ENCODE peak calls at places on chromosomes 1 and 21, in six cellular contexts. Y is fibroblast of lung; V is CD8-positive, alpha-beta T cell; N is fibroblast of pulmonary artery; F is AG04449; C is Peyer's patch. L is an unnamed sample.
A peak's percentile ranks its signal among the peaks of the same experiment; 100 is the strongest.

GRCh38 chr1:113950908-113951307 is 21.8 kb downstream of the HIPK1 start:
- DNase-seq in F (no peak), V (no peak), N (no peak), Y (no peak), C (no peak), L (no peak)

GRCh38 chr1:33387512-33388079 is 43.3 kb downstream of the PHC2 start:
- DNase-seq in F (peak; percentile 95), C (no peak), Y (peak; percentile 79), V (no peak), N (peak; percentile 83), L (no peak)

GRCh38 chr1:206856674-206857464 is 8.6 kb upstream of the IL20 start:
- DNase-seq in F (no peak), N (no peak), V (peak; percentile 16), Y (no peak), C (no peak), L (no peak)

GRCh38 chr1:238474263-238474662 is 583.5 kb upstream of the ZP4 start:
- DNase-seq in F (no peak), N (no peak), C (no peak), V (no peak), Y (no peak), L (no peak)

GRCh38 chr21:42360317-42360716 is 6.0 kb downstream of the TFF1 start:
- DNase-seq in C (no peak), N (no peak), F (no peak), Y (no peak), V (no peak), L (no peak)

GRCh38 chr1:211543003-211543402 is 36.0 kb downstream of the SLC30A1 start:
- DNase-seq in V (no peak), F (no peak), Y (no peak), C (no peak), N (no peak), L (no peak)

GRCh38 chr1:225694151-225694603 is 41.3 kb upstream of the ENAH start:
- DNase-seq in C (peak; percentile 62), V (no peak), Y (peak; percentile 87), N (peak; percentile 94), F (no peak), L (no peak)

GRCh38 chr1:244318512-244318911 is 133.2 kb downstream of the ADSS2 start:
- DNase-seq in N (no peak), F (no peak), V (no peak), Y (no peak), C (no peak), L (no peak)

GRCh38 chr1:225765982-225766674 is 11.5 kb upstream of the SRP9 start:
- DNase-seq in F (no peak), C (peak; percentile 7), V (no peak), Y (no peak), N (no peak), L (no peak)

GRCh38 chr21:35220301-35220700 is 171.2 kb upstream of the RUNX1 start:
- DNase-seq in N (no peak), V (no peak), Y (peak; percentile 57), F (no peak), C (no peak), L (no peak)

GRCh38 chr1:244224487-244225430 is 173.7 kb downstream of the ZBTB18 start:
- DNase-seq in N (peak; percentile 70), V (no peak), C (peak; percentile 55), F (no peak), Y (no peak), L (no peak)

GRCh38 chr1:7293702-7294630 is 477.1 kb upstream of the VAMP3 start:
- DNase-seq in C (no peak), Y (no peak), N (no peak), V (no peak), F (no peak), L (no peak)

GRCh38 chr1:246558041-246558440 is 8.0 kb downstream of the TFB2M start:
- DNase-seq in N (no peak), C (no peak), Y (no peak), F (no peak), V (no peak), L (no peak)

GRCh38 chr1:230191079-230191478 is 124.0 kb downstream of the GALNT2 start:
- DNase-seq in V (no peak), C (peak; percentile 71), N (peak; percentile 89), F (no peak), Y (peak; percentile 68), L (no peak)

GRCh38 chr1:230548997-230549396 is 93.3 kb upstream of the COG2 start:
- DNase-seq in C (no peak), F (no peak), V (no peak), Y (no peak), N (no peak), L (no peak)

GRCh38 chr1:30748699-30749401 is 8.7 kb downstream of the LAPTM5 start:
- DNase-seq in F (no peak), N (peak; percentile 25), Y (no peak), C (no peak), V (peak; percentile 44), L (no peak)

GRCh38 chr1:212816567-212817278 is 25.0 kb downstream of the TATDN3 start:
- DNase-seq in F (no peak), V (no peak), Y (no peak), N (no peak), C (no peak), L (no peak)

GRCh38 chr1:235767795-235768194 is 98.9 kb downstream of the LYST start:
- DNase-seq in Y (no peak), N (no peak), C (no peak), V (no peak), F (no peak), L (no peak)

GRCh38 chr21:27674037-27674436 is 707.1 kb upstream of the ADAMTS5 start:
- DNase-seq in F (peak; percentile 76), N (peak; percentile 77), V (no peak), Y (peak; percentile 84), C (no peak), L (no peak)

GRCh38 chr1:25899792-25900191 is 6.4 kb downstream of the STMN1 start:
- DNase-seq in Y (no peak), N (no peak), V (no peak), C (no peak), F (no peak), L (no peak)

GRCh38 chr21:30044447-30045064 is 104.8 kb upstream of the GRIK1 start:
- DNase-seq in C (peak; percentile 47), N (peak; percentile 52), F (no peak), Y (peak; percentile 3), V (no peak), L (no peak)

DNA sequence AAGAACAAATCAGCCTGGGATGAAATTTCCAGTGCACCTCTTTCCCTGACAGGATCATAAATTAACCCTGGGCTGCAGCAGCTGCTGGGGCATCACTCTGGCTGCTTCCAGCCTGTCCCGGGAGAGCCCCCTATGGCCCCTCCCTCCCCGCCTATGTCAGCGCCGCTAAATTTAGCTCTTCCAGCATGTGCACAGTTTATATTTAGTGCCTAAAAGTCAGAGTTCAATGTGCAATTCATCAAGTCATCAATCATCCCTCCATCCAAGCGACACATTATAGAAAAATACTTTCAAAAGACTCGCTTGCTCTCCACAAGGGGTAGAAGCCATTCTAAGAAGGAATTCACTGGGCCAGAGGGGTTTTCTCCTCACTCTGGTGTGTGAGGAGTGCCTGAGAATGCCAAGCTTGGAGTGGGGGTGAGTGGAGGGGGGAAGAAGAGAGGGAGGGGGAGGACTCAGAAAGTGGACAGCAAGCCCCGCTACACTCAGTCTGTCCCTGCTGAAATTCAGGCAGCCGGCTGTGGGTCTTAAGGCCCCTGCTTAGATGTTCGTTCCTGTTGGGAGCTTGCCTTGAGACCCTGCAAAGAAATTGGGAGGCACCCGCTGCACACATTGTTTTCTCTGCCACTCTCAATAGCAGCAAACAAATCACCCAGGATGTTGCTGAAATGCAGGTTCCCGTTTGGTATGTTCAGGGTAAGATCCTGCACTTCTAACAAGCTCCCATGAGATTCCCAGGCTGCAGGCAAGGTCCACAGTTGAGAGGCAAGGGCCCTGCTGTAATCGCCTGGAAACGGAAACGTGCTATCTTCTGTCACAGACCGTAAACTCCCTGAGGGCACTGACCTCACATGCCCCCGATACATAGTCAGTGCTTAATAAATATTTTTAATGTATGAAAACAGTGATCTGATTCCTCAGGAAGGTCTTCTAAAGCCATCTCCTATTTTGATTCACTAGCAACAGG is 37.6 kb downstream of the XCL1 start:
- DNase-seq in Y (peak; percentile 51), V (no peak), F (no peak), C (no peak), N (no peak), L (no peak)
- TF ChIP-seq CTCF in Y (no peak), V (no peak), F (no peak), C (no peak), N (no peak), L (no peak)

DNA sequence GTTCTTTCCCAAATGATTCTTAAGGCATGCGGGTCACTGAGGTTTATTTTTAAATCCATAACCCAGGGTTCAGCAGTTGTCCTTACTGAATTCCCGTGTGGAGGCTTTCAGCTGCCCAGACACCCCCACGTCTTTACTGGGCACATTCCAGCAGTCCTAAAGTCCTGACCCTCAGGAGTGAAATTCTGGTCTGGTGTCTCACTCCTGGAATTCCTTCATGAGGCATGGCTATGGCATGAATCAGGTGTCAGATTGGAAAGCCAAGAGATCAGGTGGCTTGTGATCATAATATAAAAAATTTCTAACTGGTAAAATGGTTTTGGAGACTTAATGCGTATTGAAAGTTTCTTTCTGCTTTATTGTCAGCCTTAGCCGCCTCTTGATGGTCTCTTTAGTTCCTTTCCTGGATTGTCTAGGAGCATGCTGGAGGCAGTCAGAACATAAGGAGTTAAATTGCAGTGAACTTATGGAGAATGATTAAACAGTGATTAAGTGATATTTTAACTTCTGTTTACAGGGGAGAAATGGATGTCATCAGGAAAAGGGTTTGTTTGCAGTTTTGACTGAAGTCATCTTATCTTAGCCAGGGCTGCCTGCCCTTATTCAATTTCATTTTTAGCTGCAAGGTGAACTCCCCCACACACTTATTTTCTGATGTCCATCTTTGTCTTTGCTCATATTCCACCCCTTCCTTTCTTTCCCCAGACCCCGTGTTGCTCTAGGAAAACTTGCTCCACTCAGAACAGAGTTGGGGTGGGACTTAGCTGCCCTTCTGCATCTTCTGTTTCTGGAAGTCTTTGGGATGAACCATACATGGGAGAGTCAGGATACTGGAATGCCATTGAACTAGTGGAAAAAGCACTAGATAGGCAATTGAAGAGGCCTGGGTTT is 25.7 kb upstream of the MACF1 start:
- DNase-seq in V (no peak), Y (peak; percentile 93), F (no peak), C (no peak), N (peak; percentile 72), L (peak; percentile 98)
- H3K4me3 ChIP-seq in V (no peak overlapping the region), Y (no peak overlapping the region), F (no peak overlapping the region), C (no peak overlapping the region), N (no peak overlapping the region), L (no peak overlapping the region)

DNA sequence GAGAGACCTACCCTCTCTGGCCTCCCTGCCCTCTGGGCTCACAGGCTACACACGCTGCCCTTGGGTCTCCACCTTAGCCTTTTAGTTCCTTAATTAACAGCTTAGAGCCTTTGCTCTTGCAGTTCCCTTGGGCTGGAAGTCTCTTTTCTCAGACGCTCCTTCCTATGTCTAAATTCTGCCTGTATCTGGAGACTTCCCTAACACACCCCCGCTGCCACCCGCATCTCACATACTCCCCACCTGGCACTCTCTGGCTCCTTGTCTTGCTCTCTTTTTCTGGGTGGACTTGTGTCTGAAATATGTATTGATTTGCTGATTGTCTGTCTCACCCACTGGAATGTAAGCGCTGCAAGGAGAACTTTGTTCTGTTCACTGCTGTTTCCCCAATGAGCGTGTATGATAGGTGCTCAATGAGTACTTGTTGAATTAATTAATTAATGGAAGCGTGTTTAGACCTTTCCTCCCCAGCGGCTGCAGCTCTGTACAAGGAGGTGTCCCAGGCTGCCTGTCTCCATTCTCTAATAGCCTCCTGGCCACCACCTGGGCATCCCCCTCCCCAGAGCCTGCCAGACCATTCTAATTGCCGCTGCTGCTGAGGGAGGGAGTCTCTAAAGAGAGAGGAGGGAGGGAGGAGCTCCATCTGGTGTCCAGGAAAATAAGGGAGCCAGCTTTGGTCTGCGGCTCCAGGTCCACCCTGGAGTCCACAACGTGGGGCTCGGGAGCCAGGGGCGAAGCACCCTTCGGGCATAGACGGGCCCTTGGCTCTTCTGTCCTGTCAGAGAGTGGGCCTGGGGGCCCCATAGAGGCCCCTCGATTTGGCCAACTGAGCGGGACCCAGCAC is 95.3 kb downstream of the RNF220 start:
- DNase-seq in F (no peak), V (no peak), N (peak; percentile 48), C (no peak), Y (peak; percentile 23), L (no peak)
- TF ChIP-seq CTCF in F (peak; percentile 33), V (no peak), N (peak; percentile 50), C (no peak), Y (peak; percentile 16), L (peak; percentile 46)

GRCh38 chr1:15836772-15837669 is 10.5 kb upstream of the SPEN start:
- DNase-seq in V (peak; percentile 56), N (no peak), C (peak; percentile 79), F (no peak), Y (no peak), L (no peak)
- H3K4me3 ChIP-seq in V (peak overlapping the region; percentile 28), N (no peak overlapping the region), C (peak overlapping the region; percentile 68), F (no peak overlapping the region), Y (no peak overlapping the region), L (no peak overlapping the region)

L was measured in retinal pigment epithelial cell.